ENCODE peak calls at places on chromosome 19, in four cellular contexts. A is CD8-positive, alpha-beta memory T cell; X is Daoy; E is brain pericyte. Q is an unnamed sample.

GRCh38 chr19:4606921-4607678 is 32.2 kb upstream of the TNFAIP8L1 start:
- DNase-seq in A (no peak), X (peak), E (no peak), Q (no peak)

GRCh38 chr19:29216021-29216420 is 3.1 kb upstream of the UQCRFS1 start:
- DNase-seq in A (no peak), X (no peak), E (no peak), Q (no peak)

GRCh38 chr19:17775245-17775927 is 19.6 kb upstream of the B3GNT3 start:
- DNase-seq in A (no peak), X (peak), E (no peak), Q (no peak)

GRCh38 chr19:4379383-4380253 is 20.7 kb downstream of the SH3GL1 start:
- DNase-seq in A (no peak), X (peak), E (no peak), Q (no peak)

GRCh38 chr19:4914736-4915501 is 5.6 kb downstream of the UHRF1 start:
- DNase-seq in A (peak), X (peak), E (no peak), Q (peak)

GRCh38 chr19:43562211-43562697 is 13.1 kb downstream of the XRCC1 start:
- DNase-seq in A (no peak), X (no peak), E (no peak), Q (peak)

GRCh38 chr19:28847468-28847867 is 365.5 kb downstream of the UQCRFS1 start:
- DNase-seq in A (no peak), X (peak), E (no peak), Q (no peak)

GRCh38 chr19:35195822-35196221 is 32.7 kb downstream of the FAM187B start:
- DNase-seq in A (no peak), X (no peak), E (no peak), Q (no peak)

GRCh38 chr19:46515879-46516350 is 20.2 kb upstream of the PNMA8B start:
- DNase-seq in A (no peak), X (peak), E (no peak), Q (no peak)

GRCh38 chr19:480016-480855 is 16.1 kb upstream of the MADCAM1 start:
- DNase-seq in A (no peak), X (peak), E (no peak), Q (no peak)

GRCh38 chr19:33458171-33458633 is 63.4 kb downstream of the PEPD start:
- DNase-seq in A (no peak), X (no peak), E (no peak), Q (no peak)

GRCh38 chr19:11479470-11480080 is 1.3 kb downstream of the ELAVL3 start:
- DNase-seq in A (no peak), X (peak), E (no peak), Q (no peak)

GRCh38 chr19:53365899-53366493 is 491 bp downstream of the ZNF525 start:
- DNase-seq in A (peak), X (peak), E (no peak), Q (no peak)

GRCh38 chr19:33496496-33496895 is 25.1 kb downstream of the PEPD start:
- DNase-seq in A (no peak), X (no peak), E (no peak), Q (no peak)

GRCh38 chr19:42441047-42441440 is 1.7 kb downstream of the CXCL17 start:
- DNase-seq in A (no peak), X (no peak), E (no peak), Q (no peak)

GRCh38 chr19:3346677-3347353 is 19.6 kb upstream of the NFIC start:
- DNase-seq in A (no peak), X (peak), E (no peak), Q (no peak)

GRCh38 chr19:47296036-47296435 is 13.6 kb upstream of the C5AR1 start:
- DNase-seq in A (peak), X (peak), E (no peak), Q (peak)

GRCh38 chr19:1259206-1259872 is 9.8 kb upstream of the CIRBP start:
- DNase-seq in A (peak), X (peak), E (no peak), Q (peak)

GRCh38 chr19:1851581-1852293 is 3.5 kb upstream of the REXO1 start:
- DNase-seq in A (peak), X (no peak), E (no peak), Q (no peak)

GRCh38 chr19:18300930-18301717 is 19.7 kb upstream of the JUND start:
- DNase-seq in A (no peak), X (no peak), E (no peak), Q (peak)

GRCh38 chr19:32404939-32405430 is 585 bp upstream of the DPY19L3 start:
- DNase-seq in A (peak), X (peak), E (no peak), Q (no peak)

GRCh38 chr19:54724644-54725043 is 402 bp downstream of the KIR3DL3 start:
- DNase-seq in A (no peak), X (no peak), E (no peak), Q (no peak)

GRCh38 chr19:48724796-48725753 is 5.5 kb upstream of the MAMSTR start:
- DNase-seq in A (no peak), X (peak), E (peak), Q (no peak)

GRCh38 chr19:35066691-35067563 is 25.4 kb downstream of the HPN start:
- DNase-seq in A (peak), X (peak), E (peak), Q (peak)

GRCh38 chr19:27966390-27966816 is 1246.5 kb downstream of the UQCRFS1 start:
- DNase-seq in A (no peak), X (no peak), E (no peak), Q (no peak)

GRCh38 chr19:17229890-17230289 is 3.9 kb downstream of the OCEL1 start:
- DNase-seq in A (no peak), X (no peak), E (no peak), Q (no peak)

GRCh38 chr19:32558607-32559228 is 22.3 kb upstream of the PDCD5 start:
- DNase-seq in A (no peak), X (no peak), E (no peak), Q (no peak)

GRCh38 chr19:776549-776948 is 20.7 kb upstream of the PTBP1 start:
- DNase-seq in A (no peak), X (no peak), E (no peak), Q (no peak)

GRCh38 chr19:19627442-19627715 is 641 bp downstream of the LPAR2 start:
- DNase-seq in A (no peak), X (no peak), E (no peak), Q (no peak)

GRCh38 chr19:1264801-1265610 is 4.1 kb upstream of the CIRBP start:
- DNase-seq in A (no peak), X (peak), E (no peak), Q (no peak)

GRCh38 chr19:31312004-31312403 is 37.2 kb downstream of the TSHZ3 start:
- DNase-seq in A (no peak), X (peak), E (no peak), Q (peak)

GRCh38 chr19:16296713-16297112 is 27.9 kb upstream of the KLF2 start:
- DNase-seq in A (no peak), X (peak), E (no peak), Q (no peak)

GRCh38 chr19:35742121-35742724 is at the start of gene IGFLR1:
- DNase-seq in A (peak), X (no peak), E (no peak), Q (peak)

GRCh38 chr19:35671818-35672217 is 5.5 kb downstream of the UPK1A start:
- DNase-seq in A (no peak), X (no peak), E (no peak), Q (no peak)

GRCh38 chr19:741506-742131 is 9.3 kb upstream of the MISP start:
- DNase-seq in A (no peak), X (peak), E (no peak), Q (no peak)

GRCh38 chr19:19064811-19065745 is 1.3 kb downstream of the SLC25A42 start:
- DNase-seq in A (no peak), X (peak), E (no peak), Q (no peak)

GRCh38 chr19:14674764-14675163 is at the start of gene ADGRE3:
- DNase-seq in A (no peak), X (peak), E (no peak), Q (peak)

GRCh38 chr19:35715981-35716734 is 1.6 kb upstream of the KMT2B start:
- DNase-seq in A (no peak), X (peak), E (no peak), Q (no peak)

GRCh38 chr19:32691952-32692726 is 518 bp downstream of the NUDT19 start:
- DNase-seq in A (peak), X (peak), E (no peak), Q (peak)

GRCh38 chr19:44776402-44777096 is 1.1 kb upstream of the CBLC start:
- DNase-seq in A (no peak), X (no peak), E (no peak), Q (no peak)

Q was measured in CD14-positive monocyte.